ENCODE peak calls at places on chromosomes 5 and 9, in six cellular contexts. A is transverse colon, T is stomach, W is cardiac muscle cell, X is mammary epithelial cell, Q is ovary. O is an unnamed sample.
A peak's percentile ranks its signal among the peaks of the same experiment; 100 is the strongest.

GRCh38 chr9:132586830-132587483 is 4.6 kb downstream of the BARHL1 start:
- DNase-seq in A (no peak), T (no peak), W (no peak), X (no peak), Q (no peak), O (no peak)

GRCh38 chr5:157481666-157482065 is 21.7 kb downstream of the NIPAL4 start:
- DNase-seq in A (no peak), T (no peak), W (no peak), X (no peak), Q (no peak), O (no peak)

GRCh38 chr5:172172912-172173591 is 15.0 kb downstream of the STK10 start:
- DNase-seq in A (no peak), T (no peak), W (no peak), X (no peak), Q (no peak), O (no peak)

GRCh38 chr9:105024529-105024928 is 96.6 kb upstream of the ABCA1 start:
- DNase-seq in A (no peak), T (no peak), W (no peak), X (no peak), Q (no peak), O (no peak)

GRCh38 chr5:143569722-143570567 is 166.5 kb upstream of the NR3C1 start:
- DNase-seq in A (no peak), T (no peak), W (no peak), X (no peak), Q (no peak), O (no peak)

GRCh38 chr9:10045598-10045997 is 567.2 kb downstream of the PTPRD start:
- DNase-seq in A (no peak), T (no peak), W (peak; percentile 25), X (peak; percentile 26), Q (no peak), O (no peak)

GRCh38 chr5:138068742-138069375 is 15.0 kb upstream of the WNT8A start:
- DNase-seq in A (peak; percentile 83), T (peak; percentile 88), W (peak; percentile 73), X (peak; percentile 53), Q (peak; percentile 72), O (peak; percentile 83)

GRCh38 chr9:76516350-76516749 is 57.4 kb downstream of the GCNT1 start:
- DNase-seq in A (no peak), T (no peak), W (peak; percentile 35), X (peak; percentile 16), Q (no peak), O (no peak)

GRCh38 chr5:131640043-131640856 is 5.2 kb upstream of the RAPGEF6 start:
- DNase-seq in A (no peak), T (no peak), W (no peak), X (peak; percentile 66), Q (no peak), O (peak; percentile 49)

GRCh38 chr5:145189786-145190185 is 645.4 kb downstream of the PRELID2 start:
- DNase-seq in A (no peak), T (no peak), W (no peak), X (no peak), Q (no peak), O (no peak)

GRCh38 chr5:3590253-3590966 is 5.2 kb upstream of the IRX1 start:
- DNase-seq in A (no peak), T (no peak), W (no peak), X (no peak), Q (no peak), O (no peak)

GRCh38 chr5:2135354-2135753 is 252.6 kb upstream of the IRX4 start:
- DNase-seq in A (no peak), T (no peak), W (no peak), X (no peak), Q (no peak), O (no peak)

GRCh38 chr5:41240985-41241384 is 27.7 kb upstream of the C6 start:
- DNase-seq in A (peak; percentile 36), T (no peak), W (no peak), X (no peak), Q (no peak), O (no peak)

GRCh38 chr9:25964239-25964638 is 286.0 kb upstream of the TUSC1 start:
- DNase-seq in A (no peak), T (no peak), W (peak; percentile 72), X (peak; percentile 59), Q (no peak), O (peak; percentile 47)

GRCh38 chr9:673966-674526 is 167.5 kb upstream of the DMRT1 start:
- DNase-seq in A (no peak), T (no peak), W (no peak), X (peak; percentile 69), Q (no peak), O (no peak)

GRCh38 chr5:142110046-142110531 is 1.5 kb downstream of the NDFIP1 start:
- DNase-seq in A (peak; percentile 19), T (no peak), W (no peak), X (no peak), Q (no peak), O (peak; percentile 36)

GRCh38 chr9:38022995-38023394 is 46.0 kb downstream of the SHB start:
- DNase-seq in A (no peak), T (peak; percentile 82), W (no peak), X (no peak), Q (no peak), O (no peak)

GRCh38 chr9:38299856-38300255 is 92.6 kb upstream of the ALDH1B1 start:
- DNase-seq in A (no peak), T (no peak), W (no peak), X (no peak), Q (no peak), O (no peak)

GRCh38 chr5:150931368-150931965 is 26.7 kb upstream of the ZNF300 start:
- DNase-seq in A (no peak), T (no peak), W (no peak), X (no peak), Q (no peak), O (no peak)

GRCh38 chr5:8828596-8829321 is 717.1 kb downstream of the SEMA5A start:
- DNase-seq in A (no peak), T (no peak), W (no peak), X (no peak), Q (no peak), O (no peak)

GRCh38 chr5:52811067-52811749 is 23.5 kb downstream of the ITGA1 start:
- DNase-seq in A (no peak), T (no peak), W (no peak), X (peak; percentile 29), Q (no peak), O (no peak)

GRCh38 chr9:19373527-19373926 is 6.5 kb downstream of the RPS6 start:
- DNase-seq in A (no peak), T (no peak), W (no peak), X (no peak), Q (no peak), O (no peak)

GRCh38 chr9:19371942-19372341 is 8.1 kb downstream of the RPS6 start:
- DNase-seq in A (no peak), T (no peak), W (no peak), X (no peak), Q (no peak), O (peak; percentile 13)

GRCh38 chr9:19375536-19375935 is 4.5 kb downstream of the RPS6 start:
- DNase-seq in A (no peak), T (no peak), W (no peak), X (no peak), Q (no peak), O (no peak)

GRCh38 chr9:19369107-19369506 is 10.9 kb downstream of the RPS6 start:
- DNase-seq in A (no peak), T (no peak), W (no peak), X (no peak), Q (no peak), O (no peak)

GRCh38 chr9:19372576-19372975 is 7.5 kb downstream of the RPS6 start:
- DNase-seq in A (no peak), T (no peak), W (no peak), X (no peak), Q (no peak), O (no peak)
- H3K27ac ChIP-seq in A (no peak overlapping the region), T (peak overlapping the region; percentile 4), W (peak overlapping the region; percentile 14), X (no peak overlapping the region), Q (no peak overlapping the region), O (peak overlapping the region; percentile 59)

GRCh38 chr9:107211331-107211730 is 71.7 kb upstream of the RAD23B start:
- DNase-seq in A (no peak), T (no peak), W (no peak), X (no peak), Q (no peak), O (no peak)

GRCh38 chr9:107214381-107214780 is 68.7 kb upstream of the RAD23B start:
- DNase-seq in A (no peak), T (no peak), W (no peak), X (no peak), Q (no peak), O (no peak)

GRCh38 chr9:107213080-107213479 is 70.0 kb upstream of the RAD23B start:
- DNase-seq in A (no peak), T (no peak), W (no peak), X (no peak), Q (no peak), O (peak; percentile 61)

GRCh38 chr9:107213561-107214028 is 69.5 kb upstream of the RAD23B start:
- DNase-seq in A (no peak), T (no peak), W (no peak), X (peak; percentile 91), Q (no peak), O (peak; percentile 98)

DNA sequence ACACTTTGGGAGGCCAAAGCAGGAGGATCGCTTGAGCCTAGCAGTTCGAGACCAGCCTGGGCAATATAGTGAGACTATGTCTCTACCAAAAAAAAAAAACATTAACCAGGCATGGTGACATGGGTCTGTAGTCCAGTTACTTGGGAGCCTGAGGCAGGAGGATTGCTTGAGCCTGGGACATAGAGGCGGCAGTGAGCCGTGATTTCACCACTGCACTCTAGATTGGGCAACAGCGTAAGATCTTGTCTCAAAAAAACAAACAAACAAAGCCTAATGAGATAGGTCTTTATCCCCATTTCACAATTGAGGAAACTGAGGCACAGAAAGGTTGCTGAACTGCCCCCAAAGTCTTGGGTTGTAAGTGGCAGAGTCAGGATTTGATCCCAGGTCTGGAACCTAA is 70.5 kb upstream of the RAD23B start:
- DNase-seq in A (no peak), T (no peak), W (no peak), X (no peak), Q (no peak), O (no peak)
- TF ChIP-seq CTCF in A (no peak), T (no peak), W (no peak), X (no peak), Q (no peak), O (no peak)

GRCh38 chr9:124780757-124781151 is 3.8 kb downstream of the OLFML2A start:
- DNase-seq in A (no peak), T (peak; percentile 2), W (no peak), X (no peak), Q (no peak), O (no peak)
- H3K27ac ChIP-seq in A (peak overlapping the region; percentile 83), T (no peak overlapping the region), W (no peak overlapping the region), X (no peak overlapping the region), Q (peak overlapping the region; percentile 80), O (peak overlapping the region; percentile 90)

GRCh38 chr5:126099077-126099476 is 324.1 kb upstream of the GRAMD2B start:
- DNase-seq in A (no peak), T (no peak), W (no peak), X (no peak), Q (no peak), O (no peak)

GRCh38 chr5:126097881-126098280 is 325.3 kb upstream of the GRAMD2B start:
- DNase-seq in A (no peak), T (no peak), W (no peak), X (peak; percentile 17), Q (no peak), O (no peak)

GRCh38 chr5:126096442-126096841 is 326.8 kb upstream of the GRAMD2B start:
- DNase-seq in A (no peak), T (no peak), W (no peak), X (no peak), Q (no peak), O (no peak)

GRCh38 chr5:126100767-126101166 is 322.4 kb upstream of the GRAMD2B start:
- DNase-seq in A (no peak), T (no peak), W (peak; percentile 2), X (no peak), Q (no peak), O (no peak)

GRCh38 chr5:126098330-126099017 is 324.7 kb upstream of the GRAMD2B start:
- DNase-seq in A (no peak), T (no peak), W (no peak), X (no peak), Q (no peak), O (no peak)
- TF ChIP-seq CTCF in A (no peak), T (no peak), W (no peak), X (no peak), Q (no peak), O (no peak)